ENCODE peak calls at places on chromosomes 2 and 18, in four cellular contexts. E, Z, F and V are unnamed samples.
A peak's percentile ranks its signal among the peaks of the same experiment; 100 is the strongest.

GRCh38 chr18:50090370-50091312 is 104.3 kb downstream of the MYO5B start:
- DNase-seq in E (no peak), Z (no peak), F (no peak), V (no peak)

GRCh38 chr2:70240599-70240998 is 7.8 kb downstream of the TIA1 start:
- DNase-seq in E (no peak), Z (no peak), F (no peak), V (no peak)

GRCh38 chr2:239058746-239059145 is 210.9 kb downstream of the TWIST2 start:
- DNase-seq in E (no peak), Z (no peak), F (no peak), V (no peak)

GRCh38 chr2:120829633-120830025 is 94.0 kb downstream of the GLI2 start:
- DNase-seq in E (no peak), Z (no peak), F (no peak), V (no peak)

GRCh38 chr2:241373449-241373848 is 17.4 kb downstream of the FARP2 start:
- DNase-seq in E (no peak), Z (no peak), F (no peak), V (no peak)

GRCh38 chr2:6968319-6969100 is 51.3 kb downstream of the RNF144A start:
- DNase-seq in E (no peak), Z (no peak), F (no peak), V (no peak)

GRCh38 chr2:102453497-102453896 is 19.5 kb upstream of the SLC9A4 start:
- DNase-seq in E (no peak), Z (no peak), F (no peak), V (no peak)

GRCh38 chr2:142472382-142472781 is 341.6 kb upstream of the LRP1B start:
- DNase-seq in E (no peak), Z (no peak), F (no peak), V (no peak)

GRCh38 chr2:223626713-223627112 is 24.6 kb upstream of the SCG2 start:
- DNase-seq in E (no peak), Z (no peak), F (no peak), V (no peak)

GRCh38 chr18:68445131-68445530 is 269.8 kb downstream of the TMX3 start:
- DNase-seq in E (no peak), Z (no peak), F (no peak), V (no peak)

GRCh38 chr2:174335605-174336402 is 1.1 kb downstream of the SP9 start:
- DNase-seq in E (no peak), Z (peak; percentile 40), F (no peak), V (no peak)

GRCh38 chr18:32934201-32934600 is 161.4 kb upstream of the KLHL14 start:
- DNase-seq in E (no peak), Z (no peak), F (no peak), V (no peak)

GRCh38 chr2:38596229-38596628 is 6.5 kb downstream of the HNRNPLL start:
- DNase-seq in E (no peak), Z (no peak), F (no peak), V (no peak)

GRCh38 chr18:21703241-21703820 is 1.2 kb downstream of the ABHD3 start:
- DNase-seq in E (peak; percentile 34), Z (no peak), F (no peak), V (peak; percentile 9)

GRCh38 chr2:79005211-79005610 is 20.3 kb upstream of the REG3G start:
- DNase-seq in E (no peak), Z (no peak), F (no peak), V (no peak)

GRCh38 chr2:29374823-29375222 is 259.6 kb downstream of the CLIP4 start:
- DNase-seq in E (no peak), Z (no peak), F (no peak), V (no peak)

GRCh38 chr2:190817082-190817481 is 63.5 kb upstream of the GLS start:
- DNase-seq in E (no peak), Z (no peak), F (no peak), V (no peak)

GRCh38 chr2:105100064-105100840 is 62.4 kb downstream of the MRPS9 start:
- DNase-seq in E (no peak), Z (no peak), F (no peak), V (no peak)

GRCh38 chr18:44536619-44537018 is 144.1 kb upstream of the SETBP1 start:
- DNase-seq in E (no peak), Z (no peak), F (no peak), V (no peak)

GRCh38 chr2:70776266-70776665 is 8.3 kb upstream of the ADD2 start:
- DNase-seq in E (no peak), Z (no peak), F (no peak), V (no peak)

GRCh38 chr2:32772623-32773221 is 144.9 kb downstream of the TTC27 start:
- DNase-seq in E (no peak), Z (no peak), F (peak; percentile 21), V (no peak)

GRCh38 chr2:128593518-128594272 is 275.0 kb upstream of the HS6ST1 start:
- DNase-seq in E (peak; percentile 19), Z (no peak), F (no peak), V (no peak)

GRCh38 chr2:239271471-239272255 is 129.2 kb downstream of the HDAC4 start:
- DNase-seq in E (peak; percentile 18), Z (no peak), F (no peak), V (no peak)

GRCh38 chr2:25664531-25665307 is 8.7 kb downstream of the DTNB start:
- DNase-seq in E (peak; percentile 66), Z (no peak), F (peak; percentile 68), V (no peak)

GRCh38 chr2:205673312-205673711 is 9.0 kb upstream of the NRP2 start:
- DNase-seq in E (no peak), Z (no peak), F (no peak), V (no peak)
- H3K4me3 ChIP-seq in E (no peak overlapping the region), Z (no peak overlapping the region), F (no peak overlapping the region), V (no peak overlapping the region)

GRCh38 chr2:134401081-134401497 is 147.2 kb downstream of the MGAT5 start:
- DNase-seq in E (no peak), Z (no peak), F (no peak), V (no peak)

GRCh38 chr2:134397146-134397896 is 143.4 kb downstream of the MGAT5 start:
- DNase-seq in E (no peak), Z (no peak), F (no peak), V (no peak)

GRCh38 chr2:134396493-134396892 is 142.6 kb downstream of the MGAT5 start:
- DNase-seq in E (peak; percentile 66), Z (no peak), F (no peak), V (no peak)

GRCh38 chr2:134398300-134398699 is 144.4 kb downstream of the MGAT5 start:
- DNase-seq in E (no peak), Z (no peak), F (no peak), V (no peak)

DNA sequence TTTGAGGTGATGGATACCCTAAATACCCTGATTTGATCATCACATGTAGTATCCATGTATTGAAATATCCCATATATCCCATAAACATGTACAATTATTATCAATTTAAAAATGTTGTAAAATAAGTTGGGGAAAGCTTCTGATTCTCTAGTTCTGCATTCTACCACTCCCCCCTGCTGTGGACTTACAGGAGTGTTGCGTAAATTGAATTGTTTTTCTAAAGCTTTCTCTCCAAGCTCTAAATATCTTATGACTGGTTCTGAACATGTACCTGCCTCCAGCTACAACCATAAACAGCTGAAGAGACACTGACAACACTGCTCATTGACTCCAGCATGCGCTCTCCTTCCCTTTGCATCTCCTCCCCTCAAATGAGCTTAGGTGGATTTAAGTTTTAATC is 145.2 kb downstream of the MGAT5 start:
- DNase-seq in E (no peak), Z (no peak), F (no peak), V (no peak)
- H3K27ac ChIP-seq in E (no peak overlapping the region), Z (no peak overlapping the region), F (no peak overlapping the region), V (no peak overlapping the region)

GRCh38 chr2:144780983-144781382 is 261.1 kb upstream of the ZEB2 start:
- DNase-seq in E (no peak), Z (no peak), F (no peak), V (no peak)
- H3K4me3 ChIP-seq in E (no peak overlapping the region), Z (no peak overlapping the region), F (no peak overlapping the region), V (no peak overlapping the region)

DNA sequence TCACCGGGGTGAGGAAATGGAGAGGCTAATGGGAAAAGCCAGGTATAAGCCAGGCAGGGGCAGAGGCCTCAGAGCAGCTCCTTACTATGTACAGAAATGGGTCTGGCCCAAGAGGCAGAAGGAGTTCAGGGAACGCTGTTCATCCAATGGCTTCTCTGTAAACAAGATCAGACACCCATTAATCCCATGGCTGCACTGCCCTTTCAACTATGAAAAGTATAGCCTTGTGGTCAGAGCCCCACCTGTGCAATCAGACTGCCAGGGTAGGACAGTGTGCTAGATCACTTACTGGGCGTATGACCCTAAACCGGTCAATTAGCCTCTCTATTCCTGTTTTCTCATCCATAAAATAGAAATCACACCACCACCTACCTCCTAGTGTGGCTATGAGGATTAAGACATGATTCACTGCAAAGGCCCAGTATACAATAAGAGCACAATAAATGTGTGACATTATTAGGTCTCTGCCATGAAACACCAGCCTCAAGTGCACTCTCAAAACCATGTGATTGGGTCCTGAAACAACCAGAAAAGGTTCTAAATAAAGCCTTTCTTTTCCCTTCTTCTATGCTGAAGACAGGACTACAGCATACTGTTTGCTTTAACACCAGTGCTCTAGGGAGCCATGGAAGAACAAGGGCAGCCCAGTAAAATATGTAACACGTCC is 4.4 kb downstream of the ANKRD44 start:
- DNase-seq in E (no peak), Z (no peak), F (no peak), V (no peak)
- H3K27ac ChIP-seq in E (peak overlapping the region; percentile 90), Z (peak overlapping the region; percentile 85), F (no peak overlapping the region), V (peak overlapping the region; percentile 91)

GRCh38 chr2:118177932-118178331 is 89.7 kb downstream of the INSIG2 start:
- DNase-seq in E (no peak), Z (no peak), F (no peak), V (no peak)
- H3K4me3 ChIP-seq in E (no peak overlapping the region), Z (no peak overlapping the region), F (no peak overlapping the region), V (no peak overlapping the region)

DNA sequence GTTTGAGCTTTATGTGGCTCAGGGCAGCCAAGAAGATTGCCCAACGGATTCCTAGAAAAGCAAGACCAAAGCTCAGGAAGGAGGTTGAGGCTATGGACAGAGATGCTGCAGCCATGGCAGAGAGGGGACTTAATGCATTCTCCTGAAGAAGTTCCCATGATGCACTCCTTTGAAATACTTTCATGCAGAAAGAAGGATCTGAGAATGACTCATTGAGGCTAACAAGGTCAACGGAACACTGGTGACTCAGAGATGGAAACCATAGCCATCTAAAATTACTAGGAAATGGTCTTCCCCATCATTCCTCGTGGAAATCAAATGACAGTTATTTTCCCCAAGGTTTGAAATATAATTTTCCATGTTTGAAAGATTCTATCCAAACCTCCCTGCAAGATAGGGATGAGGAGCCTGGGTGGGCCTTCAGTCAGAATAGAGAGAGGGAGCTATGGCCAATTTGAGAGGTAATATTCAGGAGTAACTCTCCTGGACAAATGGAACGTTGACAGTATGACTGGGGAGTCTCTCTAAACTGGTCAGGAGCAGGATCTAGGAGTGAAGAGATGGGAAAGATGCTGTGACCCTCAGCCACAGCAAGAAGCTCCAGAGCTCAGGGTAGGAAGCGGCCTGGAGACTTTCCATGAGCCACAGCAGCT is 63.0 kb downstream of the REEP1 start:
- DNase-seq in E (no peak), Z (no peak), F (peak; percentile 31), V (no peak)
- H3K27ac ChIP-seq in E (peak overlapping the region; percentile 72), Z (no peak overlapping the region), F (no peak overlapping the region), V (no peak overlapping the region)